ENCODE peak calls at places on chromosomes 13 and 19, in six cellular contexts. M is SK-N-SH, G is IMR-90, H is OCI-LY7, B is hepatocyte, X is HCT116. A is an unnamed sample.

GRCh38 chr13:75705395-75705794 is 69.3 kb downstream of the LMO7 start:
- DNase-seq in B (no peak), G (peak), M (no peak), H (no peak), X (peak), A (peak)

GRCh38 chr13:37488682-37489081 is 109.9 kb downstream of the POSTN start:
- DNase-seq in B (no peak), H (no peak), X (no peak), G (peak), M (no peak), A (no peak)

GRCh38 chr13:41025518-41025917 is 6.4 kb upstream of the ELF1 start:
- DNase-seq in G (no peak), H (no peak), X (no peak), M (no peak), B (no peak), A (no peak)

GRCh38 chr13:87669379-87669978 is 1.7 kb upstream of the SLITRK5 start:
- DNase-seq in X (no peak), M (peak), B (peak), H (peak), G (peak), A (peak)

GRCh38 chr19:13804830-13805683 is 9.8 kb downstream of the ZSWIM4 start:
- DNase-seq in M (peak), H (no peak), X (no peak), G (no peak), B (no peak), A (no peak)

GRCh38 chr13:75621147-75621546 is 15.0 kb upstream of the LMO7 start:
- DNase-seq in M (no peak), G (peak), H (no peak), B (no peak), X (no peak), A (no peak)

GRCh38 chr13:38685974-38686571 is 804 bp upstream of the FREM2 start:
- DNase-seq in H (no peak), B (peak), G (no peak), M (peak), X (no peak), A (peak)

GRCh38 chr19:58086825-58087710 is 11.0 kb downstream of the ZSCAN18 start:
- DNase-seq in X (no peak), G (no peak), M (no peak), H (no peak), B (no peak), A (no peak)

GRCh38 chr19:30044273-30045259 is 102.5 kb downstream of the URI1 start:
- DNase-seq in G (no peak), M (no peak), X (no peak), B (no peak), H (no peak), A (no peak)

DNA sequence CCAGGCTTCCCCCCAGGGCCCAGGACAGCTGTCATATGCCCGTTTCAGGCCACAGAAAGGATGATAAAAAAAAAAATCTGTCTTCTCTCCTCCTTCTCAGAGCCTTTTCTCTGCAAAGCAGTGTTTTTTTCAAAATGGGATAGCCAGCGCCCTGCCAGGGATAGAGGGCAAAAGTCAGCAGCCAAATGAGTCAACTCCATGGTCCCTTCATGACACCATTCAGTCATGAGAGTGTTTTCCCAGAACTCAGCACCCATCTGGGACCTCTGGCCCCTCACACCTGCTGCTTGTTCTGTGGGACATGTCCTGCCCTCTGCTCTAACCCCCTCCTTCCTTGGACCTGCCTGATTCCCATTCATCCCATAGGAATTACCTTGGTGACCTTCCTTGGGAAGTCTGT is 95.0 kb downstream of the CYSLTR2 start:
- DNase-seq in M (no peak), G (peak), X (no peak), H (no peak), B (no peak), A (no peak)
- H3K27ac ChIP-seq in M (no peak), G (no peak), X (no peak), H (no peak), B (peak), A (no peak)

GRCh38 chr13:89584058-89584457 is 1763.4 kb upstream of the MIR17HG start:
- DNase-seq in M (peak), H (no peak), B (no peak), X (no peak), G (no peak), A (no peak)
- H2AFZ ChIP-seq in M (no peak), H (no peak), B (no peak), X (no peak), G (no peak), A (no peak)

GRCh38 chr13:98563071-98563470 is 13.8 kb downstream of the STK24 start:
- DNase-seq in B (no peak), X (no peak), H (peak), M (no peak), G (no peak), A (no peak)
- H3K4me2 ChIP-seq in B (no peak), X (no peak), H (peak), M (no peak), G (peak), A (peak)

GRCh38 chr13:54356849-54357248 is 1328.2 kb downstream of the OLFM4 start:
- DNase-seq in X (no peak), H (no peak), B (no peak), M (no peak), G (no peak), A (no peak)
- H3K27ac ChIP-seq in X (no peak), H (no peak), B (no peak), M (no peak), G (no peak), A (no peak)

DNA sequence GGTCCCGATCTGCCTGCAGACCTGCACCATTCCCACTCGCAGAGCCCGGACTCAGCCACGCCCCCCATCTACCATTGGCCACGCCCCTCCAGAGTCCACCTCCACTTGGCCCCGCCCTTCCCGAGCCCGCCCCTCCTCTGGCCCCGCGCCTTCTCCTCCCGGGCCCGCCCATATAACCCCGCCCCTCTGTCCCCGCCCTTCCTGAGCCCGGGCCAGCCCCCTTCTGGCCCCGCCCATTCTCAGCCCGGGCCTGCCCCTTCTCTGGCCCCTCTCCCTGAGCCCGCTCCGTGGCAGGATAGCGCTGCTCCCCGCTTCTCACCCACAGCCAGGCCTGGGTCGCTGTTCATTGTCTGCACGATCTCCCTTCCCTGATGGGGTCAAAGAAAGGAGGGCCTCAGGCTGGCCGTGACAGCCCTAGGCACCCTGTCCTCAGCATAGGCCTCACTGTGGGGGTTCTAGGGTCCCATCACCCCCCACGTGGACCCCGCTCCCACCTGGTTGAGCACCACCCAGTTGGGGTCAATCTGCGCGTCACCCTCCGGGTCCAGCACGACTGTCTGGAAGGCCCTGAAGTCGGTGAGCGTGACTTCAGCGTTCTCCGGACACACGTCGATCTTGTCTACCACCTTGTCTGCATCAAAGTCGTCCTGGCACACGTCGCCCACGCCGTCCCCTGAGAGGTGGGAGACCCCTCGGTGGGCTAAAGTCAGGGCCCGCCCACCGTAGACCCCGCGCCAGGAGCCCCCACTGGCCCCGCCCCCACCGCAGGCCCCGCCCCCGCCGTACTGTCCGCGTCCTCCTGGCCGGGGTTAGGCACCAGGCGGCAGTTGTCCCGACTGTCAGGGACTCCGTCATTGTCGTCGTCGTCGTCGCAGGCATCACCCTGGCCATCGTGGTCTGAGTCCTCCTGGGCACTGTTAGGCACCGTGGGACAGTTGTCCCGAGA is 5.7 kb downstream of the COMP start:
- DNase-seq in H (peak), G (peak), M (peak), X (peak), B (peak), A (peak)
- H2AFZ ChIP-seq in H (no peak), G (peak), M (no peak), X (peak), B (no peak), A (no peak)

DNA sequence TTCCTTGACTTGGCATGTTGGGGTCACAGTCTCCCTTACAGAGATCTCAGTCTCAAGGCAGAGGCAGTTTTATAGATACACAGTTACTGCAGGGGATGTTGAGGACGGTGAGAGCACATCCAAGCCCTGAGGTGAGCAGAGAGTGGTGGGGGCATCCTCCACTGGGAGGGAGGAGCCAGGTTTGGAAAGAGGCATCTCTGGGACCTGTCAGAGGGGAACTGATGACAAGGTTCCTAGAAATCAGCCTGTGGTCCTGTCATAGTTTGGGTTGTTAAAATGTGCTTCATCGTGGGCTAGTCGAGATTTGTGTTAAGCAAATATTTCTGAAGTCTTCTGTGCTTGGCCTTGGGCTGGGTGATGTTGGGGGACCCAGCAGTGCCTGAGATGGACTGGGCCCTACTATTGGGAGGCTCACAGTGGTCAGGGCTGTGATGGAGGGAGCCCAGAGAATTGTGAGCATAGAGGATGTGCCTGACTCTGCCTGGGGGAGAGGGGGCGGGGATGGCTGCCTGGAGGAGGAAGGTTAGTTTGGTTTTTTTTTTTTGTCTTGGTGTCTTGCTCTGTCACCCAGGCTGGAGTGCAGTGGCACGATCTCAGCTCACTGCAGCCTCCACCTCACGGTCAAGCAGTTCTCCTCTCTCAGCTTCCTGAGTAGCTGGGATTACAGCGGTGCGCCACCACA is 3.9 kb downstream of the SUPT5H start:
- DNase-seq in M (no peak), G (no peak), H (peak), B (no peak), X (no peak), A (no peak)
- H3K4me2 ChIP-seq in M (no peak), G (no peak), H (peak), B (no peak), X (no peak), A (no peak)

DNA sequence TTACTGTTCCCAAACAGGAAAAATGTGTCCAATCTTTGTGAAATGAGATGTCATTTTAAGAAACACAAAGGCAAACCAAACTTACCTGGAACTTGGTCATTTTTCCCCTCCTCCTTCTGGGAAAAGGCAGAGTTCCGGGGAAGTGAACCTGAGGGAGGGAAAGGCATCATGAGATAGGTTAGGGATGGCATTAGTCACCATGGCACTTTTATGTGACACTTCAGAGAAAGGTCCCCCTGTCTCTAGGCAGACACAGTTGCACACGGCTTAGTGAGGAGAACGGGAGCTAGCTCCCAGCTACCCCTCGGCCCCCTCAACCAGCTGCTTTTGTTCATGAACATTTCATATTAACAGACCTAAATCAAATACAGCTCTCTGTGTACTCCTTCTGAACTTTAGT is 1.5 kb downstream of the ZNF235 start:
- DNase-seq in M (peak), G (no peak), H (no peak), B (no peak), X (no peak), A (no peak)
- H3K27ac ChIP-seq in M (peak), G (peak), H (no peak), B (no peak), X (no peak), A (no peak)

GRCh38 chr13:110811008-110811720 is 97.7 kb downstream of the ING1 start:
- DNase-seq in G (no peak), X (no peak), H (no peak), M (no peak), B (no peak), A (no peak)
- H2AFZ ChIP-seq in G (peak), X (no peak), H (no peak), M (no peak), B (no peak), A (no peak)

DNA sequence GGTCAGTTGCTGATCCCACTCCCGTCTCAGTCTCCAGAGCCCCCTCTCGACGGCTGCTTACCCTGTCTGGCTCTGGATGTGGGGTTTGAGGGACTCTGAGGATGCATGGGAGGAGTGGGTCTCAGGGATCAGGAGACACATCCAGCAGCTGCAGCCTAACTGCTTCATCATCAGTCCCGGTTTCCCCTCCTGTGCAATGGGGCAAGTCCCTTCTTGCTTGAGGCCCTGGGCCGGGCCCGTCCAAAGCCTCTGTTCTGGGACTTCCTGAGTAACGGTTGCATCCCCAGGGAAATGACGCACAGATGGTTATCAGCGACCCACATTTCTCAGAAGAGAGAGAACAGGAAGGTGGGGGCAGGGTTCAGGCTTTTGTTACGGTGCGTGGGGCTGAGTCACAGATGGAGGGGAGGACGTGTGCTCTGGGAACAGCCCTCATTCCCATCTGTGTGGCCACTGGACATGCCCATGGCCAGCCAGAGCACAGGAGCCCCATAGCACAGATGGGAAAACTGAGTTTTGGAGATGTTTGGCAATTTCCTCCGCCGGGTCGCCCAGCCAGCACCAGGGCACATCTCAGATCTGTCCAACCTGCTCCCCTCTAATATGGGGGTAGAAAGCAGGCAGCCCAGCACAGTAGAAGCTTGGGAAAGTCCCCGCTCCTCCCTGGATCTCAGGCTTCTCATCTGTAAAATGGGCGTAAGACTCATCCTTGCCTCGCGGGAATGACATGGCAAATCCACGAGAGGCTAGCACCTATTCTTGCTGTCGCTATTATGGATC is 19.3 kb downstream of the GNA15 start:
- DNase-seq in B (no peak), X (peak), H (peak), M (peak), G (peak), A (peak)
- H3K4me2 ChIP-seq in B (no peak), X (peak), H (peak), M (peak), G (peak), A (no peak)

DNA sequence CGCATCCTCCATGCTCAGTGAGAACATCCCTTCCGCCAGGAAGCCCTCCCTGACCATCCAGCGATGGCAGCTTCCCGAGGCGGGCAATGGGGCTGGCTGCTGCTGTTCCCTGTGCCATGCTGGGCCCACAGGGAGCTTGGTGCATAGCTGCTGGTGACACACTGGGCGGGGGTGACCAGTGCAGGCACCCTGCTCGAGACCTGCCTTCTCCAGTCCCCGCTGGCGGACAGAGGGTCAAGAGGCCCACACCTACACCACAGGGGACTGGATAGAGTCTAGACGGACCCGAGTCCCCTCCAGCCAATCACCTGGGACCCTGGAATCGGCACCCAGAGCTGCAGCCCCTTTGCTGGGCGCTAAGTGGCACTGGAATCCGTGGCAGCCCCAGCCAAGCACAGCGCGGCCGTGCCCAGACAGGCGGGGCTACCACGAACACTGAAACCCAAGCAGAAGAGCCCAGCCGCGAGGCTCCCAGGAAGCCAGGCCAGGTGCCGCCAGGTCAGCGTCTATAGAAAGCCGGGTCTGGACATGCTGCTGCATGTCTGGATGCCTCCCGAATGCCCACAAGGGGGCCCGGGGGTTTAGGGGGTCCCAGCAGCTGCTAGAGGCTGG is 9.0 kb upstream of the TBXA2R start:
- DNase-seq in B (no peak), H (no peak), M (no peak), X (no peak), G (no peak), A (no peak)
- H3K27ac ChIP-seq in B (no peak), H (no peak), M (no peak), X (no peak), G (no peak), A (no peak)

A was measured in PC-9.